ENCODE peak calls at places on chromosomes 1 and 21, in five cellular contexts. One of them, this sample, is unnamed.

GRCh38 chr1:143694085-143694484 is 277.7 kb downstream of the FAM72C start:
- DNase-seq in choroid plexus epithelial cell: no peak
- DNase-seq in Right ventricle myocardium superior: no peak
- DNase-seq in neural progenitor cell: no peak
- DNase-seq in RPMI8226: no peak
- DNase-seq in this sample: no peak

GRCh38 chr1:39695011-39695410 is 3.8 kb upstream of the HPCAL4 start:
- DNase-seq in neural progenitor cell: no peak
- DNase-seq in RPMI8226: no peak
- DNase-seq in choroid plexus epithelial cell: no peak
- DNase-seq in Right ventricle myocardium superior: no peak
- DNase-seq in this sample: no peak

GRCh38 chr21:31786164-31786920 is 54.4 kb upstream of the SCAF4 start:
- DNase-seq in RPMI8226: no peak
- DNase-seq in choroid plexus epithelial cell: no peak
- DNase-seq in Right ventricle myocardium superior: no peak
- DNase-seq in neural progenitor cell: no peak
- DNase-seq in this sample: no peak

GRCh38 chr1:56446531-56447098 is 132.7 kb downstream of the PLPP3 start:
- DNase-seq in Right ventricle myocardium superior: peak; percentile 67
- DNase-seq in neural progenitor cell: no peak
- DNase-seq in RPMI8226: no peak
- DNase-seq in choroid plexus epithelial cell: peak; percentile 20
- DNase-seq in this sample: peak; percentile 53

GRCh38 chr1:17258116-17258757 is 9.3 kb downstream of the PADI3 start:
- DNase-seq in RPMI8226: no peak
- DNase-seq in Right ventricle myocardium superior: no peak
- DNase-seq in neural progenitor cell: no peak
- DNase-seq in choroid plexus epithelial cell: peak; percentile 31
- DNase-seq in this sample: no peak

GRCh38 chr1:91700332-91700731 is 185.6 kb downstream of the TGFBR3 start:
- DNase-seq in choroid plexus epithelial cell: peak; percentile 21
- DNase-seq in neural progenitor cell: no peak
- DNase-seq in Right ventricle myocardium superior: no peak
- DNase-seq in RPMI8226: no peak
- DNase-seq in this sample: no peak

GRCh38 chr1:218946147-218946546 is 227.5 kb upstream of the LYPLAL1 start:
- DNase-seq in neural progenitor cell: no peak
- DNase-seq in RPMI8226: no peak
- DNase-seq in Right ventricle myocardium superior: no peak
- DNase-seq in choroid plexus epithelial cell: no peak
- DNase-seq in this sample: no peak

GRCh38 chr1:81111818-81112217 is 688.9 kb upstream of the ADGRL2 start:
- DNase-seq in choroid plexus epithelial cell: peak; percentile 76
- DNase-seq in Right ventricle myocardium superior: no peak
- DNase-seq in neural progenitor cell: no peak
- DNase-seq in RPMI8226: no peak
- DNase-seq in this sample: no peak

GRCh38 chr1:232383455-232384074 is 246.4 kb downstream of the SIPA1L2 start:
- DNase-seq in RPMI8226: peak; percentile 38
- DNase-seq in choroid plexus epithelial cell: no peak
- DNase-seq in neural progenitor cell: no peak
- DNase-seq in Right ventricle myocardium superior: no peak
- DNase-seq in this sample: no peak

GRCh38 chr1:225519166-225519863 is 91.5 kb upstream of the LBR start:
- DNase-seq in neural progenitor cell: peak; percentile 43
- DNase-seq in RPMI8226: no peak
- DNase-seq in Right ventricle myocardium superior: peak; percentile 44
- DNase-seq in choroid plexus epithelial cell: no peak
- DNase-seq in this sample: no peak

GRCh38 chr1:16226495-16227179 is 10.3 kb downstream of the CPLANE2 start:
- DNase-seq in neural progenitor cell: peak; percentile 70
- DNase-seq in RPMI8226: no peak
- DNase-seq in Right ventricle myocardium superior: peak; percentile 81
- DNase-seq in choroid plexus epithelial cell: peak; percentile 35
- DNase-seq in this sample: peak; percentile 74

GRCh38 chr1:220375715-220376114 is 103.5 kb upstream of the RAB3GAP2 start:
- DNase-seq in Right ventricle myocardium superior: no peak
- DNase-seq in neural progenitor cell: no peak
- DNase-seq in choroid plexus epithelial cell: no peak
- DNase-seq in RPMI8226: no peak
- DNase-seq in this sample: no peak

This sample was measured in left cardiac atrium.